ENCODE peak calls at places on chromosomes 11 and 22, in ten cellular contexts. U is COR-L47, B is GM23248, P is neuronal stem cell, E is pancreas, N is GM13976, L is osteocyte, J is AG09309, D is bronchial epithelial cell, T is cerebellar cortex. X is an unnamed sample.

GRCh38 chr22:34931026-34931425 is 134.9 kb upstream of the ISX start:
- DNase-seq in J (no peak), U (no peak), L (no peak), E (no peak), T (no peak), D (no peak), N (no peak), B (no peak), P (no peak), X (no peak)

GRCh38 chr11:1844221-1845094 is 5.7 kb downstream of the TNNI2 start:
- DNase-seq in N (no peak), E (peak), L (no peak), P (no peak), T (no peak), J (no peak), D (no peak), B (no peak), U (no peak), X (peak)

GRCh38 chr11:117959438-117960149 is 26.6 kb upstream of the IL10RA start:
- DNase-seq in P (no peak), U (no peak), D (no peak), B (no peak), E (no peak), N (peak), J (no peak), T (no peak), L (no peak), X (peak)

GRCh38 chr22:18091916-18092526 is 14.2 kb downstream of the PEX26 start:
- DNase-seq in D (no peak), E (peak), L (no peak), J (no peak), T (no peak), U (no peak), N (peak), P (no peak), B (peak), X (no peak)

GRCh38 chr22:44737414-44738346 is 14.7 kb upstream of the ARHGAP8 start:
- DNase-seq in B (no peak), U (no peak), J (no peak), D (no peak), E (no peak), P (no peak), L (peak), T (no peak), N (no peak), X (no peak)

GRCh38 chr11:110711776-110712642 is at the start of gene ARHGAP20:
- DNase-seq in P (peak), L (peak), E (peak), N (peak), J (no peak), T (peak), B (peak), U (peak), D (no peak), X (peak)

GRCh38 chr22:49305215-49305965 is 522.3 kb downstream of the BRD1 start:
- DNase-seq in E (peak), T (peak), D (no peak), P (peak), U (peak), B (peak), J (no peak), L (peak), N (peak), X (peak)

GRCh38 chr11:68141247-68142027 is 20.2 kb upstream of the CHKA start:
- DNase-seq in J (no peak), E (no peak), D (no peak), P (no peak), L (no peak), T (no peak), N (peak), B (no peak), U (no peak), X (no peak)

GRCh38 chr11:17985517-17985916 is 27.3 kb downstream of the SERGEF start:
- DNase-seq in T (peak), U (peak), N (no peak), E (no peak), P (no peak), L (no peak), D (peak), J (no peak), B (peak), X (no peak)

GRCh38 chr22:48199667-48200066 is 1437.2 kb downstream of the TBC1D22A start:
- DNase-seq in L (peak), T (no peak), U (no peak), J (no peak), D (no peak), P (no peak), B (no peak), N (no peak), E (no peak), X (no peak)

GRCh38 chr22:44698531-44699421 is 3.2 kb upstream of the PRR5 start:
- DNase-seq in U (no peak), L (no peak), T (peak), E (no peak), J (peak), P (peak), B (peak), D (no peak), N (no peak), X (no peak)

GRCh38 chr22:48955351-48956311 is 872.0 kb downstream of the BRD1 start:
- DNase-seq in L (peak), E (no peak), U (no peak), B (no peak), J (no peak), T (no peak), P (no peak), D (no peak), N (no peak), X (no peak)

GRCh38 chr11:119586181-119586580 is 142.8 kb downstream of the NECTIN1 start:
- DNase-seq in N (no peak), P (no peak), J (no peak), D (peak), T (no peak), E (no peak), U (no peak), L (no peak), B (no peak), X (no peak)

GRCh38 chr22:36954251-36955014 is 41.0 kb downstream of the CSF2RB start:
- DNase-seq in E (no peak), L (no peak), P (no peak), T (no peak), B (no peak), D (no peak), N (peak), J (no peak), U (no peak), X (no peak)

GRCh38 chr11:39220501-39221230 is 2238.8 kb downstream of the LRRC4C start:
- DNase-seq in B (no peak), N (no peak), E (no peak), L (no peak), J (no peak), D (no peak), T (no peak), U (no peak), P (no peak), X (no peak)

GRCh38 chr22:21816787-21817496 is 50.5 kb downstream of the MAPK1 start:
- DNase-seq in E (no peak), J (peak), B (peak), L (no peak), D (peak), T (no peak), U (no peak), P (no peak), N (peak), X (peak)

GRCh38 chr11:33687733-33688479 is 12.7 kb downstream of the C11orf91 start:
- DNase-seq in U (peak), E (no peak), B (peak), L (peak), D (peak), T (peak), P (peak), N (peak), J (no peak), X (no peak)

GRCh38 chr11:59223611-59224010 is 10.9 kb upstream of the MPEG1 start:
- DNase-seq in P (no peak), D (no peak), B (no peak), T (no peak), E (no peak), L (no peak), J (no peak), U (no peak), N (no peak), X (no peak)

GRCh38 chr22:46122511-46122971 is 27.8 kb upstream of the PPARA start:
- DNase-seq in E (peak), T (peak), B (peak), N (peak), P (peak), L (peak), D (no peak), J (no peak), U (peak), X (peak)

GRCh38 chr11:123286761-123287160 is 91.7 kb upstream of the CLMP start:
- DNase-seq in E (no peak), B (peak), P (no peak), U (no peak), D (peak), N (no peak), J (peak), L (no peak), T (no peak), X (no peak)

GRCh38 chr11:118883368-118884071 is at the start of gene CXCR5:
- DNase-seq in J (no peak), B (no peak), P (no peak), T (peak), L (no peak), D (no peak), E (no peak), N (peak), U (no peak), X (no peak)

GRCh38 chr11:111120221-111120620 is 125.3 kb upstream of the POU2AF2 start:
- DNase-seq in U (no peak), J (no peak), D (no peak), P (no peak), T (no peak), L (no peak), E (no peak), B (no peak), N (no peak), X (no peak)

GRCh38 chr11:122180435-122180834 is 64.4 kb upstream of the BLID start:
- DNase-seq in L (no peak), P (no peak), E (no peak), N (no peak), D (peak), U (no peak), B (peak), T (no peak), J (peak), X (no peak)

GRCh38 chr11:834371-835316 is 1.9 kb downstream of the CD151 start:
- DNase-seq in D (peak), T (no peak), L (peak), B (peak), U (no peak), J (no peak), P (no peak), E (peak), N (no peak), X (no peak)

GRCh38 chr11:111846063-111846462 is 25.3 kb downstream of the ALG9 start:
- DNase-seq in D (peak), B (peak), U (no peak), E (no peak), L (no peak), J (no peak), N (no peak), T (peak), P (no peak), X (no peak)

GRCh38 chr11:1882265-1883238 is 9.1 kb downstream of the PRR33 start:
- DNase-seq in B (peak), T (peak), D (peak), N (peak), E (peak), U (peak), J (no peak), P (peak), L (peak), X (peak)

GRCh38 chr11:66340596-66341501 is 4.1 kb downstream of the BRMS1 start:
- DNase-seq in P (no peak), J (no peak), U (no peak), L (no peak), E (peak), B (no peak), D (no peak), T (no peak), N (no peak), X (no peak)

GRCh38 chr22:20428496-20429253 is 8.9 kb downstream of the SCARF2 start:
- DNase-seq in B (no peak), J (no peak), N (peak), D (no peak), T (no peak), L (no peak), E (no peak), U (no peak), P (no peak), X (no peak)

GRCh38 chr22:47012589-47013365 is 250.3 kb downstream of the TBC1D22A start:
- DNase-seq in E (no peak), T (no peak), D (peak), P (no peak), N (no peak), J (peak), L (no peak), B (peak), U (no peak), X (no peak)

GRCh38 chr11:33256808-33257159 is 397 bp upstream of the HIPK3 start:
- DNase-seq in B (no peak), T (no peak), U (no peak), L (no peak), E (no peak), P (no peak), D (no peak), N (no peak), J (no peak), X (no peak)

GRCh38 chr22:19845369-19845722 is 9.3 kb downstream of the GNB1L start:
- DNase-seq in U (no peak), J (no peak), E (no peak), L (no peak), N (peak), D (no peak), B (peak), T (no peak), P (no peak), X (peak)

GRCh38 chr11:17651681-17652080 is 67.7 kb upstream of the MYOD1 start:
- DNase-seq in T (no peak), U (no peak), P (no peak), E (no peak), L (no peak), B (no peak), J (no peak), D (no peak), N (peak), X (no peak)

GRCh38 chr11:17179972-17180371 is 27.8 kb downstream of the PIK3C2A start:
- DNase-seq in U (no peak), L (no peak), B (no peak), E (no peak), P (no peak), N (no peak), D (no peak), T (no peak), J (no peak), X (no peak)

GRCh38 chr11:44899959-44900358 is 50.7 kb downstream of the TP53I11 start:
- DNase-seq in B (peak), T (no peak), L (no peak), D (peak), U (no peak), P (no peak), E (no peak), N (no peak), J (peak), X (peak)

GRCh38 chr22:18044548-18045271 is 20.3 kb upstream of the MICAL3 start:
- DNase-seq in D (no peak), B (no peak), U (peak), J (no peak), N (no peak), P (no peak), T (no peak), E (peak), L (no peak), X (no peak)

X was measured in stimulated activated effector memory CD8-positive, alpha-beta T cell treated with anti-CD3 and anti-CD28 coated beads, Interleukin-12 subunit alpha, Interleukin-12 subunit beta, amount 100 ng/mL, for 72 hours.